ENCODE peak calls at places on chromosome 7, in eight cellular contexts. K is Peyer's patch; H is mammary epithelial cell; J is left ventricle myocardium inferior; Z is psoas muscle; R is CD8-positive, alpha-beta T cell; N is naive thymus-derived CD4-positive, alpha-beta T cell; M is thoracic aorta. V is an unnamed sample.

GRCh38 chr7:116461500-116461899 is 38.0 kb upstream of the CAV2 start:
- DNase-seq in K (no peak), H (no peak), J (no peak), Z (no peak), R (no peak), N (no peak), M (no peak), V (no peak)

GRCh38 chr7:23067271-23067670 is 38.3 kb upstream of the KLHL7 start:
- DNase-seq in K (no peak), H (no peak), J (no peak), Z (no peak), R (no peak), N (no peak), M (no peak), V (no peak)

GRCh38 chr7:5780801-5781496 is 514 bp downstream of the RNF216 start:
- DNase-seq in K (no peak), H (peak; percentile 42), J (peak; percentile 54), Z (peak; percentile 78), R (peak; percentile 7), N (peak; percentile 31), M (no peak), V (peak; percentile 73)

GRCh38 chr7:1418505-1419309 is 40.6 kb downstream of the MICALL2 start:
- DNase-seq in K (no peak), H (no peak), J (no peak), Z (no peak), R (no peak), N (no peak), M (no peak), V (no peak)

GRCh38 chr7:78179211-78179610 is 380.6 kb downstream of the PHTF2 start:
- DNase-seq in K (no peak), H (no peak), J (no peak), Z (no peak), R (no peak), N (no peak), M (no peak), V (no peak)

GRCh38 chr7:32761451-32762320 is 129.9 kb downstream of the KBTBD2 start:
- DNase-seq in K (no peak), H (no peak), J (no peak), Z (no peak), R (no peak), N (no peak), M (no peak), V (no peak)

GRCh38 chr7:41599760-41600159 is 103.1 kb downstream of the INHBA start:
- DNase-seq in K (no peak), H (no peak), J (no peak), Z (no peak), R (no peak), N (no peak), M (no peak), V (no peak)

GRCh38 chr7:4805110-4805978 is 29.9 kb downstream of the AP5Z1 start:
- DNase-seq in K (no peak), H (no peak), J (no peak), Z (no peak), R (no peak), N (no peak), M (no peak), V (no peak)

GRCh38 chr7:142357953-142358520 is 100.2 kb upstream of the PRSS58 start:
- DNase-seq in K (no peak), H (peak; percentile 65), J (no peak), Z (no peak), R (no peak), N (peak; percentile 43), M (no peak), V (no peak)

GRCh38 chr7:73452999-73453635 is 19.5 kb downstream of the FZD9 start:
- DNase-seq in K (no peak), H (no peak), J (no peak), Z (no peak), R (no peak), N (no peak), M (no peak), V (no peak)

GRCh38 chr7:48528689-48529088 is 357.4 kb downstream of the ABCA13 start:
- DNase-seq in K (no peak), H (no peak), J (no peak), Z (no peak), R (no peak), N (no peak), M (no peak), V (no peak)

GRCh38 chr7:6588566-6588965 is 1.3 kb upstream of the INTS15 start:
- DNase-seq in K (no peak), H (no peak), J (no peak), Z (no peak), R (no peak), N (no peak), M (no peak), V (no peak)

GRCh38 chr7:30886608-30887011 is 25.0 kb upstream of the AQP1 start:
- DNase-seq in K (no peak), H (no peak), J (no peak), Z (no peak), R (no peak), N (no peak), M (no peak), V (no peak)

GRCh38 chr7:81598951-81599350 is 170.9 kb downstream of the HGF start:
- DNase-seq in K (no peak), H (no peak), J (no peak), Z (no peak), R (no peak), N (no peak), M (no peak), V (no peak)

DNA sequence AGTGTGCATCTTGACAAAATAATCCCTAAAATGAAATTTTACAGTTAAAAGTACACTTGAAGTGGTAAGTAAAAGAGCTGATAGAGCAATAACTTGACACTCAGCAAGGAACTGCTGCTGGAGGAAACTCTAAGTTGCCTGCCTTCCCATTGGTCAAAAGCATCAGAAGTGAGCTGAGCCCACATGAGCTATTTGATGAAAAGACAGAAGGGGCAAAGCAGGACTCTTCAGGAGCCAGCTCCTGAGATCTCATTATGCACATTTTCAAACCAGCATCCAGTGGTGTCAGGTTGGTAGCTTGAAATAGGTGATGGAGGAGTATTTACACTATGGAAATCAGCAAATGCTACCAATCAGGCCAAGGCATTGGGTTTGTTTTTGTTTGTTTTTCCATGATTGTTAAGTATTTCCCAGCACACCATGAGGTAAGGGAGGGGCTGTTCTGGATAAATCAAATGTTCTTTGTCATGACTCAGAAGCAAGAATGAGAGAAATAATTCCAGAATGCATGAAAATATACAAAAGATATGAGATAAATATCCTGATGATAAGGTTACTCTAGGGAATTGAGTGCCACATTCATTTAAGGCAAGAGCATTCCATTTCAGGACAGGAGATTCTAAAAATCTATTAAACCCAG is 316.6 kb downstream of the SNX13 start:
- DNase-seq in K (no peak), H (no peak), J (no peak), Z (no peak), R (no peak), N (no peak), M (no peak), V (no peak)
- H3K4me1 ChIP-seq in K (no peaks in the 10 kb centered on the region), H (peaks cover 4% of the 10 kb centered on the region), J (no peaks in the 10 kb centered on the region), Z (no peaks in the 10 kb centered on the region), R (no peaks in the 10 kb centered on the region), N (no peaks in the 10 kb centered on the region), M (peaks cover 16% of the 10 kb centered on the region), V (peaks cover 11% of the 10 kb centered on the region)

GRCh38 chr7:105678811-105679495 is 97.7 kb upstream of the EFCAB10 start:
- DNase-seq in K (peak; percentile 73), H (peak; percentile 57), J (peak; percentile 74), Z (peak; percentile 88), R (no peak), N (no peak), M (peak; percentile 64), V (peak; percentile 91)
- H3K4me1 ChIP-seq in K (peaks cover 6% of the 10 kb centered on the region), H (peaks cover 3% of the 10 kb centered on the region), J (peaks cover 71% of the 10 kb centered on the region), Z (peaks cover 42% of the 10 kb centered on the region), R (peaks cover 39% of the 10 kb centered on the region), N (peaks cover 43% of the 10 kb centered on the region), M (peaks cover 4% of the 10 kb centered on the region), V (no peaks in the 10 kb centered on the region)

DNA sequence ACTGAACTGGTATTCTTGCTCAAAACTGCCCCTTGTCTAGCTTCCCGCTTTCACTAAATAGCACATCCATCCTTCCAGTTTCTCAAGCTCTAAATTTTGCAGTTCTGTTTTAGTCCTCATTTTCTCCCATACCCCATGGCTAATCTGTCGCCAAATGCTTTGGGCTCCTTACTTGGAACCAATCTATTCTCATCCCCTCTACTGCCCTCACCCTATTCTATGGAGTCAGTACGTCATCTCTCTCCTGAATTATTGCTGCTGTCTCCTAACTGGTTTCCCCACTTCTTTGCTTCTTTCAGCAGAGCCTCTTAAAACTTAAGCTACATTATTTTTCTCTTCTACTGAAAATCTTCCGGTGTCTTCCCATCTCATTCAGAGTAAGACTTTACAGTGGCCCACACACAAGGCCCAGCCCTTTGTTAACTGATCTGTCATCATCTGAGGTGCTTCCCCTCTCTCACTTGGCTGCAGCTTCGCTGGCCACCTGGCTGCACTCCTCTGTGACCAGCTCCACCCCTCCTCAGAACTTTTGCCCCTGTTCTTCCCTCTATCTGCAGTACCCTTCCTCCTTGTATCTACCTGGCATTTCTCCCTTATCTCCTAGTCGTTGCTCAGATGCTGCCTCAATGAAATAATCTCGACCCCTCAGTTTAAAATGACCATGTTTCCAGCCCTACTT is 9.9 kb downstream of the STARD3NL start:
- DNase-seq in K (no peak), H (no peak), J (no peak), Z (no peak), R (no peak), N (no peak), M (no peak), V (no peak)
- H3K4me1 ChIP-seq in K (no peaks in the 10 kb centered on the region), H (peaks cover 18% of the 10 kb centered on the region), J (peaks cover 46% of the 10 kb centered on the region), Z (peaks cover 31% of the 10 kb centered on the region), R (no peaks in the 10 kb centered on the region), N (no peaks in the 10 kb centered on the region), M (peaks cover 4% of the 10 kb centered on the region), V (no peaks in the 10 kb centered on the region)

GRCh38 chr7:44985033-44985695 is 6.3 kb upstream of the MYO1G start:
- DNase-seq in K (no peak), H (no peak), J (no peak), Z (no peak), R (no peak), N (no peak), M (no peak), V (no peak)

GRCh38 chr7:44984478-44984758 is 5.6 kb upstream of the MYO1G start:
- DNase-seq in K (no peak), H (no peak), J (no peak), Z (no peak), R (no peak), N (no peak), M (no peak), V (no peak)

GRCh38 chr7:44982970-44983369 is 4.2 kb upstream of the MYO1G start:
- DNase-seq in K (no peak), H (no peak), J (no peak), Z (no peak), R (no peak), N (no peak), M (no peak), V (no peak)

GRCh38 chr7:44982535-44982923 is 3.7 kb upstream of the MYO1G start:
- DNase-seq in K (no peak), H (no peak), J (no peak), Z (no peak), R (no peak), N (no peak), M (no peak), V (no peak)

DNA sequence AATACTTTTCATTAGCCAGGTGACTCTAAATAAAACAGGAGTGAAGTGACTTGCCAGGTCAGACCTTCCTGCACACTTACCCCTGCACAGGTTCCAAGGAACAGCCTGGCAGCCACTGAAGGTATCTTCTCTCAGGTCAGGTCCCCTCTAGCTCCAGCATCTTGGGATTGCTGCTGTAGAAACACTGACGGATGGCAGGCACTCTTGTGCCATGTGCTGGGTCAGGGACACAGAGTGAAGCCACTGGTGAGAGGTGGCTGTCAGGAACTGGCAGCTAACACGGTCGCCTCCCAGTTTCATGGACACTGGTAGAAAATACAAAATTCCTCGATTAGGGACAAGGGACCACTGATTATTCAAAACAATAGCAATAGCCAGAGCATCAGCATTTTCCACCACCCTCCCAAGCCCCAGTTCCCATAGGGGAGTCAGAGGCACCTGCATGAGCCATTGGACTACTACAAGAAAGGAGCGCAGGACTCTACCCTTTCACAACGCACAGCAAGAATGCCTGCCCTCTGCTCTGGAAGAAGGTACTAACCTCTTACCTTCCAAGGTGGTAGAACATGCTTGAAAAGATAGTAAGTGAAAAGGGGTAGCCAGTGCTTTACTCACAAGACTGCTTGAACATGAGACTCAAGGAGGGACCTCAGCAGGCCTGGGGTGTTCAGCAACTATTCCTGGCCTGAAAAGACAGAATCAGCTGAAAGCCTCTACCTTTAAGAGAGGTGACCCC is 5.1 kb upstream of the MYO1G start:
- DNase-seq in K (no peak), H (no peak), J (no peak), Z (no peak), R (no peak), N (no peak), M (no peak), V (peak; percentile 7)
- H3K4me1 ChIP-seq in K (no peaks in the 10 kb centered on the region), H (peaks cover 22% of the 10 kb centered on the region), J (peaks cover 28% of the 10 kb centered on the region), Z (peaks cover 20% of the 10 kb centered on the region), R (peaks cover 60% of the 10 kb centered on the region), N (peaks cover 56% of the 10 kb centered on the region), M (peaks cover 12% of the 10 kb centered on the region), V (no peaks in the 10 kb centered on the region)

V was measured in right lobe of liver.